ENCODE peak calls at places on chromosomes 5 and 9, in six cellular contexts. D is A549, W is keratinocyte, A is cardiac fibroblast, L is cardiac muscle cell, B is BJ. R is an unnamed sample.

GRCh38 chr9:34664281-34665108 is 2.0 kb upstream of the CCL27 start:
- DNase-seq in A (peak; percentile 87), W (no peak), L (peak; percentile 84), D (peak; percentile 89), B (no peak), R (peak; percentile 87)

GRCh38 chr9:87354176-87354575 is 143.5 kb upstream of the DAPK1 start:
- DNase-seq in B (no peak), D (no peak), L (no peak), A (no peak), W (no peak), R (no peak)

GRCh38 chr9:18520395-18520794 is 46.4 kb downstream of the ADAMTSL1 start:
- DNase-seq in B (no peak), L (no peak), A (peak; percentile 38), D (no peak), W (no peak), R (no peak)

GRCh38 chr5:137828664-137829063 is 39.0 kb upstream of the MYOT start:
- DNase-seq in W (no peak), A (no peak), D (no peak), B (no peak), L (no peak), R (no peak)

GRCh38 chr9:34993502-34994428 is 4.2 kb downstream of the DNAJB5 start:
- DNase-seq in W (no peak), D (no peak), L (peak; percentile 69), B (no peak), A (peak; percentile 90), R (no peak)

GRCh38 chr5:21802869-21803490 is 1050.2 kb downstream of the CDH12 start:
- DNase-seq in L (peak; percentile 30), D (peak; percentile 21), A (peak; percentile 36), B (no peak), W (no peak), R (no peak)

GRCh38 chr9:93302586-93303257 is 118.8 kb downstream of the WNK2 start:
- DNase-seq in L (peak; percentile 73), W (peak; percentile 19), A (peak; percentile 75), B (no peak), D (peak; percentile 73), R (peak; percentile 61)

GRCh38 chr9:133050142-133050541 is 11.6 kb upstream of the CEL start:
- DNase-seq in W (no peak), A (no peak), L (no peak), B (no peak), D (no peak), R (peak; percentile 68)

GRCh38 chr5:160311491-160312138 is 749 bp downstream of the CCNJL start:
- DNase-seq in B (no peak), D (peak; percentile 41), L (peak; percentile 53), W (no peak), A (peak; percentile 13), R (no peak)

GRCh38 chr5:20166496-20166895 is 178.5 kb upstream of the CDH18 start:
- DNase-seq in B (no peak), W (no peak), D (no peak), L (no peak), A (no peak), R (no peak)

GRCh38 chr5:150391064-150391834 is 21.5 kb downstream of the CD74 start:
- DNase-seq in D (no peak), B (no peak), A (no peak), L (no peak), W (no peak), R (no peak)

GRCh38 chr5:179766021-179766725 is 27.6 kb upstream of the LTC4S start:
- DNase-seq in A (peak; percentile 32), D (no peak), W (no peak), B (no peak), L (no peak), R (peak; percentile 30)

GRCh38 chr5:26482817-26483375 is 555.5 kb downstream of the CDH9 start:
- DNase-seq in L (peak; percentile 55), A (no peak), D (peak; percentile 75), B (no peak), W (no peak), R (peak; percentile 0)

GRCh38 chr5:68587181-68587580 is 371.6 kb downstream of the PIK3R1 start:
- DNase-seq in A (no peak), L (no peak), D (no peak), W (no peak), B (peak; percentile 68), R (peak; percentile 59)

GRCh38 chr5:36311967-36312366 is 10.3 kb upstream of the RANBP3L start:
- DNase-seq in L (no peak), W (no peak), D (no peak), B (no peak), A (no peak), R (no peak)

GRCh38 chr5:67575087-67575486 is 378.5 kb upstream of the CD180 start:
- DNase-seq in A (no peak), D (no peak), B (no peak), L (no peak), W (no peak), R (no peak)
- TF ChIP-seq CTCF in A (no peak), D (no peak), B (no peak), L (no peak), W (no peak), R (no peak)

DNA sequence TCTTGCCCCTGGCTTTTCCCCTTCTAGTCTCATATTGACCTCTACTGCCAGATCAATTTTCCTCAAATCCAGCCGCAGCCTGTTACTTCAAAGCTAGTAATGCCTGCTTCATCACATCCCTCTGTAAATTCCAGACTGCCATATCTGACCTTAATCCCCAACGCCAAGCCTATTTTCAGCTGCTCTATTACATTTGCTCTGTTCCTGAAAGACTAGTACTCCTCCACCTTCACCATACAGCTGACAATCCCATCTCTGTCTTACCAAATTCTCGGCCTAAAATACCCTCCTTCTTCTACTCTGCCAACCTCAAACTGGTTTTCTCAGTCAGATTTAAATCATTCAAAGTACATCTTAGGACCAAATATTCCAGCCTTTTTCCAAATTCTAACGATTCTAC is 420.2 kb downstream of the RAB3C start:
- DNase-seq in L (no peak), A (no peak), W (no peak), D (no peak), B (no peak), R (no peak)
- H3K4me3 ChIP-seq in L (no peak overlapping the region), A (no peak overlapping the region), W (no peak overlapping the region), D (peak overlapping the region; percentile 4), B (no peak overlapping the region), R (no peak overlapping the region)

DNA sequence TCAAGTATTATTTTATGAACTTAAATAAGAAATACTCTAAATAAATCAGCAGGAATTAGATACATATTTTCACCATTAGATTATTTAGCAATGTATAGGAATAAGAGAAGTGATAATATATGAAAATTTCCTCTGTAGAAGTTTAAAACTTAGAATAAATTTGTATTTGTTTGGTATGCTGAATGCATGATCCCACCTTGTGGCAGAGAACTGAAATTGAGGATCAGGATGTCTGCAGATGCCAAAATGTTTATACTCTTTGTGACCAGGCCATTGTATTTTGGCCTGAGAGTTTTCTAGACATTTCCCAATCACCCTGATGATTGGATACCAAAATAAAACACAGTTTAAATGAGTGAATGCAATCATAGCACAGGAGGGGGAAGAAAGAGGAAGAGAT is 6.3 kb downstream of the TYRP1 start:
- DNase-seq in A (peak; percentile 73), D (no peak), L (peak; percentile 8), B (no peak), W (no peak), R (no peak)
- TF ChIP-seq CTCF in A (peak; percentile 52), D (no peak), L (peak; percentile 56), B (peak; percentile 49), W (peak; percentile 19), R (peak; percentile 46)

DNA sequence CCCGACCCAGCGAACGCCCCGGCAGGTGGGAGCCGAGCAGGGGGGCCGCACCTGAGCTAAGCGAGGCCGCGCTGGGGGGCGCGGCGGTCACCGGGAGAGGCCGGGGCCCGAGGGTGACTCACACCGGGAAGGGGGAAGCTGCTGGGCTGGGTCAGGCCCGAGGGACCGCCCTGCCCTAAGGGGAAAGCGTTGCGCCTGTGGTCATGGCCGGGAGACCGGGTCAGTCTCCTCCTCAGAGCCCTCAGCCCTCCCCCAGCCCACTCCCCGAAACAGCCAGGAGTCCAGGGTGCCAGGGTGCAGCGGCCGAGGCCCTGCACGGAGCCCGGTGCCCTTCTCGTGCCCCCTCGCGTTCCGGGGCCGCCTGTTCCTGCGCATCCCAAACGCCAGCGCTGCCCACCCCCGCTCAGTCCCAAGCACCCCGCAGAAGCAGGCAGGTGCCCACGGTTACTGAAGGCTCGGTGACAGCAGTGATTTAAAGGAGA is 658 bp downstream of the NOXA1 start:
- DNase-seq in A (no peak), W (no peak), L (no peak), B (no peak), D (no peak), R (peak; percentile 76)
- H3K4me3 ChIP-seq in A (peak overlapping the region; percentile 35), W (peak overlapping the region; percentile 58), L (peak overlapping the region; percentile 69), B (peak overlapping the region; percentile 73), D (peak overlapping the region; percentile 94), R (peak overlapping the region; percentile 58)